ENCODE peak calls at places on chromosomes 5 and 9, in six cellular contexts. S, T, O, F, W and Q are unnamed samples.

GRCh38 chr5:10649518-10650410 is 85.9 kb downstream of the ANKRD33B start:
- DNase-seq in S (no peak), T (no peak), O (peak; percentile 39), F (peak; percentile 43), W (peak; percentile 80), Q (no peak)

GRCh38 chr9:79461735-79462134 is 110.0 kb upstream of the TLE4 start:
- DNase-seq in S (no peak), T (no peak), O (no peak), F (no peak), W (no peak), Q (no peak)

GRCh38 chr9:124180557-124180956 is 77.2 kb upstream of the NEK6 start:
- DNase-seq in S (peak; percentile 22), T (peak; percentile 40), O (peak; percentile 73), F (peak; percentile 22), W (no peak), Q (no peak)

GRCh38 chr9:123131258-123131657 is 97.8 kb downstream of the GPR21 start:
- DNase-seq in S (no peak), T (no peak), O (no peak), F (no peak), W (no peak), Q (no peak)

GRCh38 chr9:119556129-119556875 is 187.1 kb upstream of the BRINP1 start:
- DNase-seq in S (peak; percentile 81), T (peak; percentile 80), O (peak; percentile 76), F (peak; percentile 85), W (peak; percentile 90), Q (peak; percentile 18)

GRCh38 chr9:28301281-28301680 is 728.0 kb upstream of the C9orf72 start:
- DNase-seq in S (no peak), T (no peak), O (no peak), F (no peak), W (no peak), Q (no peak)

GRCh38 chr9:36485647-36486453 is 85.8 kb upstream of the RNF38 start:
- DNase-seq in S (peak; percentile 26), T (no peak), O (peak; percentile 70), F (peak; percentile 34), W (no peak), Q (no peak)

GRCh38 chr5:115068239-115069086 is 101.2 kb downstream of the TRIM36 start:
- DNase-seq in S (no peak), T (no peak), O (no peak), F (peak; percentile 23), W (no peak), Q (no peak)

GRCh38 chr5:178738513-178738912 is 8.1 kb upstream of the ZNF354A start:
- DNase-seq in S (no peak), T (no peak), O (no peak), F (no peak), W (no peak), Q (no peak)
- H3K9me3 ChIP-seq in S (no peaks in the 10 kb centered on the region), T (no peaks in the 10 kb centered on the region), O (peaks cover 1% of the 10 kb centered on the region), F (no peaks in the 10 kb centered on the region), W (no peaks in the 10 kb centered on the region), Q (no peaks in the 10 kb centered on the region)

DNA sequence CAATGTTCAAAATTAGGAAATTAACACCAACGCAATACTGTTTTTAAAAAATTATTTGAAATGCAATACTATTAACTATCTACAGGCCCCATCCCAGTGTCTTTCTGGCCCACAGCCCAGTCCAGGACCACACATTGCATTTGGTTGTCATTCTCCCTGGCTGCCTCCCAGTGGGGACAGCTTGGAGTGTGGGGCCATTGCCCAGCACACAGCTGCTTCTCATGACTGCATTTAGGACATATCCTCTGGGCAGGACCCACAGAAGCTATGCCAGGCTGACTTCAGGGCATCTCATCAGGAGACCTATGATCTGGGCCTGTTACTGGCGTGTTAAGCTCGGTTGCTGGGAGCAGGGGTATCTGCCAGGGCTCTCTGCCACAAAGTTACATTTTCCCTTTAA is 32.0 kb upstream of the CLPTM1L start:
- DNase-seq in S (no peak), T (no peak), O (no peak), F (no peak), W (no peak), Q (no peak)
- H3K9me3 ChIP-seq in S (no peaks in the 10 kb centered on the region), T (no peaks in the 10 kb centered on the region), O (no peaks in the 10 kb centered on the region), F (no peaks in the 10 kb centered on the region), W (no peaks in the 10 kb centered on the region), Q (no peaks in the 10 kb centered on the region)

GRCh38 chr5:12109075-12109688 is 204.9 kb upstream of the CTNND2 start:
- DNase-seq in S (no peak), T (no peak), O (no peak), F (no peak), W (no peak), Q (no peak)

GRCh38 chr5:12114075-12114474 is 209.8 kb upstream of the CTNND2 start:
- DNase-seq in S (no peak), T (no peak), O (no peak), F (no peak), W (no peak), Q (no peak)

GRCh38 chr5:12113062-12113461 is 208.8 kb upstream of the CTNND2 start:
- DNase-seq in S (no peak), T (no peak), O (no peak), F (no peak), W (no peak), Q (no peak)

GRCh38 chr5:12110629-12111028 is 206.4 kb upstream of the CTNND2 start:
- DNase-seq in S (no peak), T (no peak), O (no peak), F (no peak), W (no peak), Q (no peak)

GRCh38 chr5:12111263-12111662 is 207.0 kb upstream of the CTNND2 start:
- DNase-seq in S (no peak), T (no peak), O (no peak), F (no peak), W (no peak), Q (no peak)
- H3K9me3 ChIP-seq in S (no peaks in the 10 kb centered on the region), T (no peaks in the 10 kb centered on the region), O (no peaks in the 10 kb centered on the region), F (no peaks in the 10 kb centered on the region), W (no peaks in the 10 kb centered on the region), Q (no peaks in the 10 kb centered on the region)

GRCh38 chr9:34899535-34900158 is 58.4 kb upstream of the PHF24 start:
- DNase-seq in S (peak; percentile 81), T (peak; percentile 71), O (peak; percentile 84), F (peak; percentile 90), W (peak; percentile 83), Q (peak; percentile 61)

GRCh38 chr9:34892886-34893285 is 65.2 kb upstream of the PHF24 start:
- DNase-seq in S (no peak), T (no peak), O (no peak), F (no peak), W (no peak), Q (no peak)

GRCh38 chr9:34896112-34896511 is 62.0 kb upstream of the PHF24 start:
- DNase-seq in S (no peak), T (no peak), O (no peak), F (no peak), W (no peak), Q (no peak)

GRCh38 chr9:34898846-34899245 is 59.2 kb upstream of the PHF24 start:
- DNase-seq in S (no peak), T (no peak), O (no peak), F (no peak), W (no peak), Q (no peak)
- H3K9me3 ChIP-seq in S (no peaks in the 10 kb centered on the region), T (no peaks in the 10 kb centered on the region), O (no peaks in the 10 kb centered on the region), F (no peaks in the 10 kb centered on the region), W (no peaks in the 10 kb centered on the region), Q (no peaks in the 10 kb centered on the region)